ENCODE peak calls at places on chromosomes 13 and 19, in four cellular contexts. T is activated naive CD8-positive, alpha-beta T cell treated with anti-CD3 and anti-CD28 coated beads, Interleukin-2, amount 10 ng/mL, durations not matched to agents 7 days and 5 days; D is astrocyte of the hippocampus; J is stomach. O is an unnamed sample.

GRCh38 chr13:27847669-27848068 is 55.4 kb downstream of the GSX1 start:
- DNase-seq in T (no peak), D (no peak), J (no peak), O (no peak)

GRCh38 chr13:50543767-50544166 is 299.7 kb downstream of the DLEU7 start:
- DNase-seq in T (no peak), D (peak; percentile 77), J (no peak), O (no peak)

GRCh38 chr13:29496241-29496712 is 99.2 kb downstream of the SLC7A1 start:
- DNase-seq in T (no peak), D (no peak), J (peak; percentile 52), O (peak; percentile 68)

GRCh38 chr13:95404141-95404882 is 103.1 kb upstream of the ABCC4 start:
- DNase-seq in T (peak; percentile 84), D (peak; percentile 89), J (peak; percentile 84), O (peak; percentile 73)

GRCh38 chr19:10718205-10719196 is 622 bp downstream of the DNM2 start:
- DNase-seq in T (peak; percentile 73), D (peak; percentile 74), J (peak; percentile 51), O (peak; percentile 74)

GRCh38 chr13:44879452-44880058 is 109.7 kb downstream of the NUFIP1 start:
- DNase-seq in T (no peak), D (peak; percentile 61), J (no peak), O (no peak)

GRCh38 chr19:56309511-56310185 is 5.0 kb downstream of the ZSCAN5A start:
- DNase-seq in T (peak; percentile 75), D (peak; percentile 25), J (peak; percentile 62), O (peak; percentile 52)

GRCh38 chr19:40962460-40962961 is 28.6 kb upstream of the CYP2B6 start:
- DNase-seq in T (no peak), D (no peak), J (no peak), O (no peak)

GRCh38 chr13:113785051-113786010 is 26.3 kb downstream of the TMEM255B start:
- DNase-seq in T (no peak), D (peak; percentile 64), J (no peak), O (no peak)

GRCh38 chr13:77740931-77741586 is 43.6 kb downstream of the SLAIN1 start:
- DNase-seq in T (no peak), D (peak; percentile 43), J (no peak), O (no peak)

GRCh38 chr13:110280231-110280813 is 26.6 kb downstream of the COL4A1 start:
- DNase-seq in T (no peak), D (no peak), J (no peak), O (no peak)

O was measured in B cell.